ENCODE peak calls at places on chromosomes 16 and 17, in nine cellular contexts. Z is left kidney; P is dermis microvascular lymphatic vessel endothelial cell; B is Kasumi-1; T is substantia nigra; V is stimulated activated CD4-positive, alpha-beta T cell treated with anti-CD3 and anti-CD28 coated beads, Interleukin-4, amount 100 ng/mL, for 1 hour; Q is endothelial cell; S is heart left ventricle; J is AG10803. X is an unnamed sample.

GRCh38 chr17:58184308-58184985 is 8.1 kb upstream of the EPX start:
- DNase-seq in Z (peak), P (no peak), B (peak), T (no peak), V (no peak), Q (no peak), S (no peak), J (peak), X (no peak)

GRCh38 chr16:1839554-1839953 is 12.5 kb downstream of the FAHD1 start:
- DNase-seq in Z (no peak), P (no peak), B (no peak), T (no peak), V (no peak), Q (no peak), S (no peak), J (peak), X (no peak)

GRCh38 chr17:45227101-45227591 is 5.5 kb downstream of the FMNL1 start:
- DNase-seq in Z (no peak), P (no peak), B (no peak), T (no peak), V (no peak), Q (no peak), S (no peak), J (peak), X (peak)

GRCh38 chr17:40284085-40284713 is 3.5 kb upstream of the CDC6 start:
- DNase-seq in Z (peak), P (peak), B (peak), T (no peak), V (no peak), Q (no peak), S (no peak), J (peak), X (peak)

GRCh38 chr16:3443108-3444031 is at the start of the genes NAA60 and ZNF597:
- DNase-seq in Z (peak), P (peak), B (no peak), T (peak), V (peak), Q (peak), S (peak), J (peak), X (peak)

GRCh38 chr17:45367216-45367615 is 50.4 kb upstream of the MAP3K14 start:
- DNase-seq in Z (no peak), P (no peak), B (no peak), T (no peak), V (no peak), Q (no peak), S (no peak), J (no peak), X (no peak)

GRCh38 chr16:52254753-52255152 is 292.2 kb downstream of the TOX3 start:
- DNase-seq in Z (no peak), P (peak), B (no peak), T (no peak), V (no peak), Q (no peak), S (no peak), J (no peak), X (no peak)

GRCh38 chr16:3503513-3503912 is 2.7 kb downstream of the CLUAP1 start:
- DNase-seq in Z (no peak), P (no peak), B (no peak), T (no peak), V (peak), Q (no peak), S (no peak), J (no peak), X (peak)

GRCh38 chr17:4854181-4854681 is 21.1 kb downstream of the MINK1 start:
- DNase-seq in Z (peak), P (peak), B (no peak), T (peak), V (no peak), Q (no peak), S (no peak), J (peak), X (no peak)

GRCh38 chr16:9165601-9166220 is 74.3 kb downstream of the HAPSTR1 start:
- DNase-seq in Z (no peak), P (no peak), B (no peak), T (no peak), V (no peak), Q (no peak), S (no peak), J (no peak), X (no peak)

GRCh38 chr17:55266958-55267688 is 2.4 kb downstream of the HLF start:
- DNase-seq in Z (no peak), P (no peak), B (no peak), T (no peak), V (no peak), Q (no peak), S (no peak), J (no peak), X (no peak)

GRCh38 chr17:56478836-56479447 is 114.6 kb upstream of the NOG start:
- DNase-seq in Z (peak), P (peak), B (peak), T (no peak), V (no peak), Q (peak), S (no peak), J (peak), X (no peak)

GRCh38 chr16:48608452-48608851 is 1.5 kb downstream of the N4BP1 start:
- DNase-seq in Z (no peak), P (no peak), B (no peak), T (no peak), V (no peak), Q (no peak), S (no peak), J (peak), X (no peak)

GRCh38 chr16:57977418-57978069 is 6.6 kb upstream of the CNGB1 start:
- DNase-seq in Z (no peak), P (no peak), B (no peak), T (no peak), V (no peak), Q (no peak), S (no peak), J (no peak), X (no peak)

GRCh38 chr16:11507991-11508390 is 78.7 kb downstream of the LITAF start:
- DNase-seq in Z (no peak), P (no peak), B (no peak), T (no peak), V (no peak), Q (no peak), S (no peak), J (no peak), X (no peak)

GRCh38 chr16:2071454-2072263 is 23.9 kb downstream of the TSC2 start:
- DNase-seq in Z (no peak), P (no peak), B (peak), T (no peak), V (no peak), Q (no peak), S (no peak), J (no peak), X (no peak)

GRCh38 chr16:24409045-24409444 is 130.3 kb upstream of the RBBP6 start:
- DNase-seq in Z (peak), P (no peak), B (no peak), T (no peak), V (no peak), Q (no peak), S (no peak), J (no peak), X (no peak)

GRCh38 chr17:19534562-19535149 is 1.0 kb downstream of the SLC47A1 start:
- DNase-seq in Z (peak), P (no peak), B (no peak), T (no peak), V (no peak), Q (no peak), S (no peak), J (no peak), X (no peak)

GRCh38 chr17:39928868-39929651 is 1.5 kb downstream of the LRRC3C start:
- DNase-seq in Z (no peak), P (peak), B (peak), T (no peak), V (no peak), Q (no peak), S (no peak), J (peak), X (no peak)

GRCh38 chr17:57236686-57237299 is 19.5 kb upstream of the MSI2 start:
- DNase-seq in Z (no peak), P (no peak), B (no peak), T (no peak), V (no peak), Q (no peak), S (no peak), J (no peak), X (no peak)

GRCh38 chr16:57091200-57091989 is 988 bp upstream of the CPNE2 start:
- DNase-seq in Z (peak), P (peak), B (no peak), T (peak), V (no peak), Q (no peak), S (no peak), J (no peak), X (peak)

GRCh38 chr17:43530303-43531081 is 15.6 kb downstream of the ETV4 start:
- DNase-seq in Z (peak), P (peak), B (peak), T (no peak), V (no peak), Q (peak), S (peak), J (peak), X (no peak)

GRCh38 chr17:74527756-74528155 is 3.5 kb downstream of the CD300LB start:
- DNase-seq in Z (no peak), P (no peak), B (no peak), T (no peak), V (no peak), Q (no peak), S (no peak), J (no peak), X (no peak)

GRCh38 chr16:47858333-47859067 is 297.3 kb downstream of the ABCC12 start:
- DNase-seq in Z (peak), P (no peak), B (no peak), T (no peak), V (no peak), Q (no peak), S (no peak), J (no peak), X (no peak)

GRCh38 chr17:50207318-50207717 is 5.9 kb upstream of the COL1A1 start:
- DNase-seq in Z (no peak), P (no peak), B (no peak), T (no peak), V (no peak), Q (no peak), S (no peak), J (no peak), X (peak)

GRCh38 chr17:58308173-58308984 is 20.2 kb downstream of the TSPOAP1 start:
- DNase-seq in Z (peak), P (peak), B (no peak), T (no peak), V (no peak), Q (peak), S (no peak), J (no peak), X (peak)

GRCh38 chr16:81544261-81544660 is 99.7 kb downstream of the CMIP start:
- DNase-seq in Z (no peak), P (peak), B (peak), T (no peak), V (no peak), Q (peak), S (no peak), J (no peak), X (no peak)

GRCh38 chr17:75762513-75763268 is 2.3 kb downstream of the GALK1 start:
- DNase-seq in Z (no peak), P (no peak), B (no peak), T (no peak), V (no peak), Q (no peak), S (no peak), J (no peak), X (no peak)

GRCh38 chr16:80369559-80369958 is 171.2 kb upstream of the DYNLRB2 start:
- DNase-seq in Z (peak), P (peak), B (no peak), T (peak), V (no peak), Q (peak), S (no peak), J (peak), X (no peak)

X was measured in Peyer's patch.